ENCODE peak calls at places on chromosomes 11 and 22, in seven cellular contexts. N, A, P, H, S, F and K are unnamed samples.

GRCh38 chr11:71518506-71519471 is 8.3 kb upstream of the KRTAP5-7 start:
- DNase-seq in N (no peak), A (no peak), P (no peak), H (no peak), S (no peak), F (no peak), K (no peak)

GRCh38 chr11:66022401-66023185 is 3.7 kb downstream of the CATSPER1 start:
- DNase-seq in N (no peak), A (peak; percentile 75), P (peak; percentile 68), H (peak; percentile 88), S (peak; percentile 18), F (peak; percentile 45), K (peak; percentile 85)

GRCh38 chr22:48154169-48154942 is 1391.9 kb downstream of the TBC1D22A start:
- DNase-seq in N (no peak), A (no peak), P (no peak), H (no peak), S (no peak), F (no peak), K (no peak)

GRCh38 chr22:23287136-23288095 is 107.1 kb downstream of the BCR start:
- DNase-seq in N (no peak), A (no peak), P (no peak), H (no peak), S (no peak), F (no peak), K (no peak)

GRCh38 chr11:107078375-107078774 is 60.1 kb upstream of the GUCY1A2 start:
- DNase-seq in N (no peak), A (no peak), P (no peak), H (no peak), S (no peak), F (no peak), K (no peak)

GRCh38 chr11:36019722-36020121 is 75.9 kb downstream of the LDLRAD3 start:
- DNase-seq in N (no peak), A (no peak), P (no peak), H (no peak), S (no peak), F (no peak), K (peak; percentile 37)

GRCh38 chr11:75461136-75461535 is 28.1 kb upstream of the KLHL35 start:
- DNase-seq in N (no peak), A (no peak), P (no peak), H (no peak), S (no peak), F (no peak), K (no peak)

GRCh38 chr11:104637652-104638170 is 260.5 kb downstream of the CASP12 start:
- DNase-seq in N (no peak), A (no peak), P (no peak), H (no peak), S (no peak), F (no peak), K (no peak)

GRCh38 chr11:9596926-9597325 is 23.5 kb downstream of the WEE1 start:
- DNase-seq in N (no peak), A (no peak), P (no peak), H (no peak), S (no peak), F (no peak), K (no peak)

GRCh38 chr22:50150161-50151129 is 20.1 kb upstream of the PANX2 start:
- DNase-seq in N (no peak), A (no peak), P (no peak), H (no peak), S (no peak), F (no peak), K (no peak)

GRCh38 chr11:115389790-115390189 is 114.4 kb downstream of the CADM1 start:
- DNase-seq in N (no peak), A (no peak), P (no peak), H (no peak), S (no peak), F (no peak), K (no peak)

GRCh38 chr22:35609761-35610160 is 7.4 kb downstream of the MB start:
- DNase-seq in N (no peak), A (no peak), P (no peak), H (no peak), S (no peak), F (no peak), K (no peak)

GRCh38 chr11:2077061-2077802 is 62.0 kb downstream of the IGF2 start:
- DNase-seq in N (no peak), A (no peak), P (no peak), H (peak; percentile 60), S (peak; percentile 23), F (peak; percentile 55), K (no peak)